ENCODE peak calls at places on chromosomes 12 and 14, in nine cellular contexts. R is Panc1, H is HCT116, E is HepG2, X is HL-60, Y is K562, M is SK-N-SH, G is GM23338, C is GM12878. L is an unnamed sample.

GRCh38 chr12:119340604-119341003 is 6.1 kb downstream of the CCDC60 start:
- DNase-seq in R (no peak), H (no peak), E (no peak), X (no peak), Y (peak), M (no peak), G (no peak), C (no peak), L (no peak)

GRCh38 chr14:22919601-22919921 is 612 bp upstream of the RBM23 start:
- DNase-seq in R (no peak), H (no peak), E (no peak), X (no peak), Y (no peak), M (no peak), G (no peak), C (no peak), L (no peak)

GRCh38 chr14:53062856-53063255 is 90.3 kb downstream of the DDHD1 start:
- DNase-seq in R (no peak), H (no peak), E (no peak), X (no peak), Y (no peak), M (no peak), G (no peak), C (no peak), L (no peak)

GRCh38 chr14:74401504-74402241 is 24.3 kb downstream of the SYNDIG1L start:
- DNase-seq in R (no peak), H (no peak), E (no peak), X (no peak), Y (peak), M (peak), G (peak), C (peak), L (no peak)

GRCh38 chr14:30620178-30620577 is 1.9 kb upstream of the SCFD1 start:
- DNase-seq in R (no peak), H (no peak), E (no peak), X (no peak), Y (no peak), M (no peak), G (no peak), C (peak), L (peak)

GRCh38 chr14:61618448-61618847 is 76.9 kb upstream of the HIF1A start:
- DNase-seq in R (no peak), H (no peak), E (no peak), X (no peak), Y (no peak), M (no peak), G (no peak), C (no peak), L (no peak)

GRCh38 chr14:61516957-61517356 is 178.4 kb upstream of the HIF1A start:
- DNase-seq in R (no peak), H (no peak), E (no peak), X (no peak), Y (no peak), M (no peak), G (no peak), C (no peak), L (no peak)

GRCh38 chr12:50825372-50825838 is 17.3 kb upstream of the TMPRSS12 start:
- DNase-seq in R (peak), H (peak), E (peak), X (peak), Y (peak), M (peak), G (peak), C (no peak), L (peak)

GRCh38 chr12:52486166-52487105 is 6.6 kb downstream of the KRT6A start:
- DNase-seq in R (no peak), H (no peak), E (no peak), X (no peak), Y (no peak), M (no peak), G (no peak), C (no peak), L (no peak)

GRCh38 chr12:10179871-10180270 is 1.0 kb downstream of the TMEM52B start:
- DNase-seq in R (no peak), H (no peak), E (no peak), X (no peak), Y (no peak), M (no peak), G (no peak), C (no peak), L (no peak)

GRCh38 chr12:106766393-106766826 is 8.1 kb upstream of the RIC8B start:
- DNase-seq in R (no peak), H (no peak), E (no peak), X (no peak), Y (no peak), M (no peak), G (no peak), C (no peak), L (no peak)

DNA sequence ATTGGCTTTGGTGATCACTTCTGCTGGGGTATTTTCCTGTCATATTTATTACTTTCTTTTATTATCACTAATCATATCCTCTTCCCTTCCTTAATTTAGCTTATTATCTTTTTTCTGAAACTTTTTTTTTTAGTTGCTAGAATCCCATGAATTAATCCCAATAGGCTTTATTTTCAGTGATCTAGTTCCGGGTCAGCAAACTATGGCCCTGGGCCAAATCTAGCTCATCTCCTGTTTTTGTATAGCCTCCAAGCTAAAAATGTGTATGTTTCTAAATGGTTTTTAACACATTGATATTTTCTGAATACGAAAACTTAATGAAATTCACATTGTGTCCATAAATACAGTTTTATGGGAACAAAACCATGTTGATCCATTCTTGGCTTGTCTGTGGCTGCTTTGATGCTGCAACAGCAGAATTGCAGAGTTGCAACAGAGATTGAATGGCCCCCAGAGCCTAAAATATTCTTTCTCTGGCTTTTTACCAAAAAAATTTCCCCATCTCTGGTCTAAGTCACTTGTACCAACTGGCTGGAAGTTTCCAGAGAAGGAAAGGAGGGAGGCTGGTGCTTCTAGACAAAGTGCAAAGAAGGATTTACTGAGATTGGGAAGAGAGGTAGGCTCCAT is 47.5 kb downstream of the ZNF664 start:
- DNase-seq in R (no peak), H (no peak), E (no peak), X (no peak), Y (no peak), M (no peak), G (no peak), C (no peak), L (no peak)
- TF ChIP-seq REST in R (no peak), H (no peak), E (no peak), X (no peak), Y (no peak), M (no peak), G (no peak), C (no peak), L (no peak)

DNA sequence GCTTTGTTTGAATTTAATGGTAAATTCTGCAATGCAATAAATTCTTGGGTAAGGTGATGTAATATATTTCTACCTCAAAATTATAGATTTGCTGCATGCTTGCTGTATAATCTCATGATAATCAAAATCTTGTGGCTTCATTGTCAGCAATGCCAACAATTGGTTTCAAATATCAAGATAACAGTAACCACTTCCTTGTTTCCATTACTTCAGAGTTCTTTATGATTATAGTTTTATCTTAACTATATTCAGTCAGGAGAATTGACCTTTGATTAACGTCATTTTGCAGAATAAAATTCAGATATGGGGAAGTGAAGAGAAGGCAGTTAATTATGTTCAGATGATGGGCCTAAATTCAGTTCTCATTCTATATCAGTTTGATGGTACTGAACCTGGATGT is 30.2 kb upstream of the RNU6-8 start:
- DNase-seq in R (no peak), H (no peak), E (no peak), X (no peak), Y (no peak), M (no peak), G (no peak), C (no peak), L (no peak)
- TF ChIP-seq REST in R (no peak), H (no peak), E (no peak), X (no peak), Y (no peak), M (no peak), G (no peak), C (no peak), L (no peak)

DNA sequence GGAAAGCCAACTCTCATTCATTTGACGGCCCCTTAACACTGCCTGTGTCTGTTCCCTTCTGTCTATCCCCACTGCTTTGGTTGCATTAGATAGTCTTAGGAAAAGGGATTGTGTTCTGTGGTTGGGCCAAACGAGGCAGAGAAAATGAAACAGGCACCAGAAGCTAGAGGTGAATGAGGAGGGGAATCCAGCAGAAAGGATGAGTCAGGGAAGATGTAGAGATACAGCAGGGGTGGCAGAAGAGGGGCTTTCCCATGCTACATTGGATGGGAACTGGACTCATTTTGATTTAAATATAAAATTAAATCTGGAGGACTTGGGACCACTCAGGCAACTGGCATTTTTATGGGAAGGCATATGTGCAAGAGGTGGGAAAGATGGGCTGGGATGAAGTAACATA is 43.3 kb downstream of the OTOGL start:
- DNase-seq in R (no peak), H (no peak), E (no peak), X (no peak), Y (no peak), M (no peak), G (no peak), C (no peak), L (no peak)
- TF ChIP-seq REST in R (no peak), H (no peak), E (no peak), X (no peak), Y (no peak), M (no peak), G (no peak), C (no peak), L (no peak)

GRCh38 chr12:31517994-31518393 is 72.9 kb downstream of the DENND5B start:
- DNase-seq in R (no peak), H (no peak), E (no peak), X (no peak), Y (no peak), M (no peak), G (no peak), C (no peak), L (no peak)

GRCh38 chr12:31521972-31522371 is 69.0 kb downstream of the DENND5B start:
- DNase-seq in R (no peak), H (no peak), E (no peak), X (no peak), Y (no peak), M (no peak), G (no peak), C (no peak), L (peak)

GRCh38 chr12:31516702-31517101 is 74.2 kb downstream of the DENND5B start:
- DNase-seq in R (no peak), H (no peak), E (no peak), X (no peak), Y (no peak), M (no peak), G (no peak), C (no peak), L (no peak)

GRCh38 chr12:31519525-31519924 is 71.4 kb downstream of the DENND5B start:
- DNase-seq in R (no peak), H (no peak), E (no peak), X (no peak), Y (no peak), M (peak), G (no peak), C (no peak), L (no peak)

DNA sequence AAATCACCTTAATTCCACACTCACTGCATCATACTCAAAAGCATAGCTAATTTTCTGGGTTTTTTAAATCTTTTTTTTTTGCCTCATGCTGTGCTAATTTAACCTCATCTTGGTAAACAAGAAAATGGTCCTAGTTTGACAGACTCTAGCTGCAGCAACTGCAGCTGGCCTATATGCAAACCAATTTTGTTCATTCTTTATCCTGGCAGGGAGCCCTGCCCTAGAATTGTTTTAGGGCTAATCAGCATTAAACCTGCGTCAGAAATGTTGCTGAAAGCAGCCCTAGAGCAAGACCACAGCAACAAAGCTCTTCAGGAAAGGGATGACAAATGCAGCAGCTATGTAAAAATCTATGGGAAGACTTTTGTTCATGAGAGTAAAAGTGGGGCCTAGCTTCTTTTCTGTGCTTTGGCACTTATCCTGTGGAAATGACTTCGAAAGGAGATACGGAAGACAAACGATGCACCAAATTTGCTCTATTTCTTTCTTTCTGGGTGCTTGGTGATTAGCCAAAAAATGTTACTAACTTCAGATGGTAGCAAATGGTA is 72.2 kb downstream of the DENND5B start:
- DNase-seq in R (peak), H (peak), E (peak), X (no peak), Y (no peak), M (peak), G (peak), C (no peak), L (peak)
- TF ChIP-seq REST in R (no peak), H (no peak), E (no peak), X (no peak), Y (no peak), M (peak), G (no peak), C (no peak), L (no peak)

DNA sequence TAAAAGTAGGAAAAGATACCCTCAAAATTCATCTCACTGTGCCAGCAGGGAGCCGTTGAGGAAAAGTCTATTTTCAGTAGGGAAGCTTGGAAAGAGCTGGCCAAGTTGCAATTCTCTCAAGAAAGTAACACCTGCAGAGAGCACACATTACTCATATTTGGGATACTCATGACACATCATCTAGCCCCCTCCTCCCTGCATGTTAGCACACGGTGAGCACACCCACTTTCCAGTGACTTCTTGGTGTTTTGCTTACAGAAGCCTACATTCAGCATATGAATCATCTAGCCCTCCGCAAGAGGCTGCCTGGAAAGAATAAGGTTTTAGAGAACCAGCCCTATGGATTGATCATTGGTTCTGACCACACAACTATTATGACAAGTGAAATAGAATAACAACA is 124.5 kb downstream of the PTPRO start:
- DNase-seq in R (peak), H (no peak), E (no peak), X (no peak), Y (no peak), M (no peak), G (no peak), C (no peak), L (peak)
- TF ChIP-seq REST in R (no peak), H (no peak), E (no peak), X (no peak), Y (no peak), M (no peak), G (no peak), C (no peak), L (no peak)

GRCh38 chr14:51236314-51236713 is 3.7 kb upstream of the TMX1 start:
- DNase-seq in R (no peak), H (no peak), E (no peak), X (peak), Y (peak), M (no peak), G (no peak), C (no peak), L (no peak)
- TF ChIP-seq REST in R (no peak), H (no peak), E (no peak), X (no peak), Y (no peak), M (no peak), G (no peak), C (no peak), L (no peak)

GRCh38 chr14:72416081-72416849 is 477.6 kb downstream of the DPF3 start:
- DNase-seq in R (no peak), H (no peak), E (no peak), X (no peak), Y (no peak), M (no peak), G (no peak), C (no peak), L (no peak)

GRCh38 chr14:72423957-72424356 is 469.9 kb downstream of the DPF3 start:
- DNase-seq in R (no peak), H (no peak), E (no peak), X (no peak), Y (no peak), M (no peak), G (no peak), C (no peak), L (no peak)

GRCh38 chr14:72416892-72417291 is 477.0 kb downstream of the DPF3 start:
- DNase-seq in R (no peak), H (peak), E (peak), X (peak), Y (no peak), M (peak), G (no peak), C (peak), L (peak)

GRCh38 chr14:72419226-72419625 is 474.7 kb downstream of the DPF3 start:
- DNase-seq in R (no peak), H (no peak), E (no peak), X (no peak), Y (no peak), M (no peak), G (no peak), C (no peak), L (no peak)

DNA sequence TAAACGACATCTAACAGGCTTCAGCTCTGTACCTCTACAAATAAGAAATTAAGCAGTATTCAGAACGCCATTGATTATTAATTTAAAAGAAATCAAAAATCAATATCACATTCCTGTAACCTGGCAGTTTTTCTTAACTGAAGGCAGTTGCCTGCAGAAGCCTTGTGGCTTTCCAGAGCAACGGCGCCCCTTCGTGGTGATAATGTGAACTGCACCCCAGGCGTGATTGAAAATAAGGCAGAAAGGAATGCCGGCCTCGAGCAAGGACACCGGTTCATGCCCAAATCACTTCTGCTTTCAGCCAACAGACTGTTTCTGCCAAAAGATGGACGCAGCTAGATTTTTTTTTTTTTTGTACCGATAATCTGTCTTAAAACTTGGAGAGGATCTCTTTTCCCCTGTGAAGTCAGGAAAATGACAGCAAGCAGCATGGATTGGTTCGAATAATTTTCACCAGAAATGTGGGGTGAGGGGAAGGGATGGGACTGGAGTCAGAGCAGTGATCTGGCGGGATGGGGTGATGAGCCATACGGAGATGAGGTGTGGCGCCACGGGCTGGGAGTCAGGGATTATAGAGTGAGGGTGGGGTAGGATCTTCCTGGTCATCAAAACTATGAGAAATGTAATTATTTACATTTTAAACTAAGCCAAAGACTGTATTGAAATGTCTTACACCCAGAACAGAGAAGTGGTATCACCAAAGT is 473.0 kb downstream of the DPF3 start:
- DNase-seq in R (peak), H (peak), E (peak), X (peak), Y (peak), M (peak), G (peak), C (peak), L (peak)
- TF ChIP-seq REST in R (no peak), H (no peak), E (no peak), X (no peak), Y (no peak), M (no peak), G (no peak), C (no peak), L (no peak)

L was measured in A549.